ENCODE peak calls at places on chromosomes 16 and 17, in four cellular contexts. B is CD8-positive, alpha-beta memory T cell; Q is adipocyte; E is Peyer's patch. C is an unnamed sample.

GRCh38 chr17:81386646-81387234 is 8.5 kb upstream of the BAHCC1 start:
- DNase-seq in B (no peak), Q (peak), E (no peak), C (no peak)

GRCh38 chr16:30084816-30085159 is 6.9 kb downstream of the TBX6 start:
- DNase-seq in B (no peak), Q (no peak), E (no peak), C (no peak)

GRCh38 chr17:7466644-7467341 is 12.6 kb downstream of the ZBTB4 start:
- DNase-seq in B (no peak), Q (no peak), E (no peak), C (peak)

GRCh38 chr17:64531955-64532371 is 25.2 kb downstream of the CEP95 start:
- DNase-seq in B (no peak), Q (peak), E (no peak), C (no peak)

GRCh38 chr17:62794666-62794971 is 13.5 kb downstream of the MARCHF10 start:
- DNase-seq in B (no peak), Q (no peak), E (no peak), C (no peak)

GRCh38 chr17:4221163-4221562 is 42.6 kb downstream of the ANKFY1 start:
- DNase-seq in B (no peak), Q (no peak), E (no peak), C (no peak)

GRCh38 chr17:1649116-1649843 is 386 bp downstream of the RILP start:
- DNase-seq in B (peak), Q (peak), E (peak), C (peak)

GRCh38 chr17:32909787-32910369 is 18.1 kb upstream of the TMEM98 start:
- DNase-seq in B (peak), Q (peak), E (peak), C (peak)

GRCh38 chr17:42679492-42680330 is 1.9 kb downstream of the CCR10 start:
- DNase-seq in B (peak), Q (peak), E (peak), C (peak)

GRCh38 chr16:58843675-58844074 is 109.6 kb upstream of the GOT2 start:
- DNase-seq in B (no peak), Q (peak), E (no peak), C (peak)

GRCh38 chr16:88381820-88382451 is 823 bp upstream of the ZNF469 start:
- DNase-seq in B (no peak), Q (no peak), E (no peak), C (no peak)

GRCh38 chr17:55778389-55779118 is 27.7 kb downstream of the PCTP start:
- DNase-seq in B (no peak), Q (no peak), E (no peak), C (no peak)

GRCh38 chr17:80408872-80409271 is 6.1 kb upstream of the ENDOV start:
- DNase-seq in B (no peak), Q (peak), E (no peak), C (peak)

GRCh38 chr17:58320163-58320558 is 8.4 kb downstream of the TSPOAP1 start:
- DNase-seq in B (no peak), Q (no peak), E (no peak), C (no peak)

GRCh38 chr17:63528183-63528582 is 5.0 kb downstream of the KCNH6 start:
- DNase-seq in B (no peak), Q (no peak), E (no peak), C (no peak)

GRCh38 chr17:62653831-62654829 is 26.7 kb downstream of the MRC2 start:
- DNase-seq in B (no peak), Q (peak), E (no peak), C (peak)

GRCh38 chr17:2171725-2172446 is 117.0 kb downstream of the HIC1 start:
- DNase-seq in B (no peak), Q (peak), E (peak), C (peak)

GRCh38 chr16:46843898-46844642 is 13.1 kb upstream of the C16orf87 start:
- DNase-seq in B (no peak), Q (no peak), E (no peak), C (no peak)

GRCh38 chr17:1228752-1229353 is 41.4 kb upstream of the BHLHA9 start:
- DNase-seq in B (no peak), Q (no peak), E (no peak), C (no peak)

GRCh38 chr17:59572301-59572924 is 7.0 kb downstream of the DHX40 start:
- DNase-seq in B (no peak), Q (peak), E (no peak), C (peak)

GRCh38 chr17:72569193-72569946 is 448.6 kb downstream of the SOX9 start:
- DNase-seq in B (no peak), Q (no peak), E (no peak), C (no peak)

GRCh38 chr17:1058423-1059130 is 61.6 kb downstream of the TIMM22 start:
- DNase-seq in B (no peak), Q (peak), E (peak), C (peak)

GRCh38 chr16:10607157-10607556 is 26.8 kb upstream of the EMP2 start:
- DNase-seq in B (no peak), Q (no peak), E (no peak), C (no peak)

GRCh38 chr16:85234310-85235235 is 122.3 kb upstream of the CIBAR2 start:
- DNase-seq in B (no peak), Q (peak), E (peak), C (peak)

GRCh38 chr16:10577305-10578202 is 2.8 kb downstream of the EMP2 start:
- DNase-seq in B (no peak), Q (peak), E (no peak), C (peak)

GRCh38 chr16:25691519-25692091 is at the start of gene HS3ST4:
- DNase-seq in B (no peak), Q (no peak), E (no peak), C (no peak)

GRCh38 chr16:25690563-25691143 is 1.1 kb upstream of the HS3ST4 start:
- DNase-seq in B (no peak), Q (no peak), E (no peak), C (no peak)

GRCh38 chr16:25692307-25692706 is 548 bp downstream of the HS3ST4 start:
- DNase-seq in B (no peak), Q (no peak), E (no peak), C (no peak)

GRCh38 chr16:25692734-25693508 is 1.2 kb downstream of the HS3ST4 start:
- DNase-seq in B (no peak), Q (no peak), E (no peak), C (no peak)

GRCh38 chr16:25693621-25694020 is 1.9 kb downstream of the HS3ST4 start:
- DNase-seq in B (no peak), Q (no peak), E (no peak), C (no peak)
- H3K4me3 ChIP-seq in B (no peak), Q (no peak), E (no peak), C (no peak)

GRCh38 chr17:12574525-12574924 is 91.2 kb upstream of the MYOCD start:
- DNase-seq in B (no peak), Q (no peak), E (no peak), C (no peak)

GRCh38 chr17:12571606-12572005 is 94.1 kb upstream of the MYOCD start:
- DNase-seq in B (no peak), Q (no peak), E (no peak), C (no peak)

GRCh38 chr17:12579245-12579644 is 86.4 kb upstream of the MYOCD start:
- DNase-seq in B (no peak), Q (no peak), E (no peak), C (no peak)

GRCh38 chr17:12580640-12581039 is 85.0 kb upstream of the MYOCD start:
- DNase-seq in B (no peak), Q (no peak), E (no peak), C (no peak)

DNA sequence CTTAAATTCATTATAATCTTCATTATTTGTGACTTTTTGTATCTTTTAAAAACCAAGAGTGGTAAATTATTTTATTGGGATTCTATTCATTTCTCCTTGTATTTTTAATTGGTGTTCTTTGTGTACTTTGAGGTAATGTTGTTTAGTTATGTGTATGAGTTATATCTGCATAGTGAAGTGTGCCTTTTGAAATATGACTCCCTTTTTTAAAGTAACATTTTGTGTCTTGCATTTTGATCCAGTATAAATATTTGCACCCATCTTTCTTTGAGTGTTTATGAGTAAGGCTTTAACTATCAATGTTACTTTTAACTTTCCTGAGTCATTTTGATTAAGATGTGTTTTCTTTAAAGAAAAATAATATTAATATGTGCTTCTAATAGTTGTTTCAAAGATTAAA is 90.0 kb upstream of the MYOCD start:
- DNase-seq in B (no peak), Q (no peak), E (no peak), C (no peak)
- H3K4me3 ChIP-seq in B (no peak), Q (no peak), E (no peak), C (no peak)

GRCh38 chr17:19318611-19319010 is 43.9 kb downstream of the B9D1 start:
- DNase-seq in B (no peak), Q (no peak), E (no peak), C (no peak)

GRCh38 chr17:19315104-19315503 is 47.4 kb downstream of the B9D1 start:
- DNase-seq in B (no peak), Q (no peak), E (no peak), C (no peak)

GRCh38 chr17:19317359-19318095 is 45.0 kb downstream of the B9D1 start:
- DNase-seq in B (no peak), Q (peak), E (peak), C (peak)

GRCh38 chr17:19313746-19314651 is 48.5 kb downstream of the B9D1 start:
- DNase-seq in B (no peak), Q (no peak), E (no peak), C (peak)

DNA sequence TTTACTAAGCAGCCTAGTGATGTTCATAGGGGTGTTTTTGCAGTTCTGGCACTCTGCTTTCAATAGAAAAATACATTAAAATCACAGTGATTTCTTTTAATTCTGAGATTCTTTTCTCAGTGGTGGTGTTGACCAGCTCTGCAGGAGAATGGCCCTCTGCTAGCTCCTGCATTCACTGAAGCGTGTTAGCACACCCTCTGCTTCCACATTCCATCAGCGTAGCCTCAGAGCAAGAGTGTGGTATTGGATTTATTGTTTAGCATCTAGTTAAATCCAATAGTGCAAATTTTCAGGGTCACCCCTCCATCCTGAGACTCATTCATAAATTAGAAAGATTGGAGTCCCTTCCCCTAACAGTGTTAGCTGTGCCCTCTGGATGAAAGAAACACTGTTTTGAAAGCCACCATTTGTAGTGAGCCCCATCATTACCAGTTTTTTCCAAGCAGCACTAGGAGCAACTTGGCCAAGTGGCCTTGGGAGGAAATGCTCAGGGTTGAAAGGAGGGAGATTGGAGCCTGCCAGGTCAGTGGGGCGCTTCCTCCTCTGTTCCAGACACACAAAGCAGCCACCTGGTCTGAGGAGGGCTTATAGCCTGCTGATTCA is 45.7 kb downstream of the B9D1 start:
- DNase-seq in B (no peak), Q (peak), E (no peak), C (no peak)
- H3K4me3 ChIP-seq in B (no peak), Q (no peak), E (no peak), C (no peak)

GRCh38 chr16:69095179-69095578 is 10.3 kb upstream of the HAS3 start:
- DNase-seq in B (no peak), Q (no peak), E (no peak), C (no peak)

GRCh38 chr16:69097425-69097824 is 8.0 kb upstream of the HAS3 start:
- DNase-seq in B (no peak), Q (no peak), E (no peak), C (peak)

GRCh38 chr16:69105501-69106361 is at the start of gene HAS3:
- DNase-seq in B (no peak), Q (peak), E (peak), C (peak)

DNA sequence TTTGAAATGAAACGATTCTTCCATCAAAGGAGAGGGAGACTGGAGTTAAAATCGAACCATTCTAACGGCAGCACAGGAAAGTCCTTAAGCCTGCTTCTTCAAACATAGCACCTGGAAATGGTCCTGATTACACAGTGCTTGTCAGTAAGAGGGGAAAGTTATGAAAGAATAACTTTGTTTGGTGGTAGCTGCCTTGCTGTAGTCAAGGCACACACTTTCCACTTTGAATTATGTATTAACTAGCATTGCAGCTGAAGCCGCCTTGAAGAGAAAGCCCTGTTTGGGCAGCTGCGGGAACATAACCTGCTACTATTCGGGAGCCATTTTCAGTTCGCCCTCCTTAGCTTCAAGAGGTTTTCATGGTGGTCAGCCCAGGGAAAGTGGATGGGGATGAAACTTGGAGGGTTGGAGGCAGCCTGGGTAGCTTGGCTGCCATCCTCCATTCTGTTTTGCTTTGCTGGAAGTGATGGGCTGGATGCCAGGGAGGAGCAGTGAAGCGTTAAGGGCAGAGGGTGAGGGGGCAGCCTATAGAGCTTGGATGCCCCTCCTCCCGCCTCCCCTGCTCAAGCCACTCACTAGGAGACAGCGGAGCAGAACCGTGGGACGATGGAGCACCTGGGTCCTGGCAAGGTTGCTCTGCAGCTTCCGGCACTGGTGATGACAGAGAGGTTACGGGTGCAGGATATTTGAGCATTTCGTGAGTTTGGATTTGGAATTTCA is 5.2 kb upstream of the HAS3 start:
- DNase-seq in B (no peak), Q (no peak), E (no peak), C (no peak)
- H3K4me3 ChIP-seq in B (no peak), Q (no peak), E (no peak), C (no peak)

DNA sequence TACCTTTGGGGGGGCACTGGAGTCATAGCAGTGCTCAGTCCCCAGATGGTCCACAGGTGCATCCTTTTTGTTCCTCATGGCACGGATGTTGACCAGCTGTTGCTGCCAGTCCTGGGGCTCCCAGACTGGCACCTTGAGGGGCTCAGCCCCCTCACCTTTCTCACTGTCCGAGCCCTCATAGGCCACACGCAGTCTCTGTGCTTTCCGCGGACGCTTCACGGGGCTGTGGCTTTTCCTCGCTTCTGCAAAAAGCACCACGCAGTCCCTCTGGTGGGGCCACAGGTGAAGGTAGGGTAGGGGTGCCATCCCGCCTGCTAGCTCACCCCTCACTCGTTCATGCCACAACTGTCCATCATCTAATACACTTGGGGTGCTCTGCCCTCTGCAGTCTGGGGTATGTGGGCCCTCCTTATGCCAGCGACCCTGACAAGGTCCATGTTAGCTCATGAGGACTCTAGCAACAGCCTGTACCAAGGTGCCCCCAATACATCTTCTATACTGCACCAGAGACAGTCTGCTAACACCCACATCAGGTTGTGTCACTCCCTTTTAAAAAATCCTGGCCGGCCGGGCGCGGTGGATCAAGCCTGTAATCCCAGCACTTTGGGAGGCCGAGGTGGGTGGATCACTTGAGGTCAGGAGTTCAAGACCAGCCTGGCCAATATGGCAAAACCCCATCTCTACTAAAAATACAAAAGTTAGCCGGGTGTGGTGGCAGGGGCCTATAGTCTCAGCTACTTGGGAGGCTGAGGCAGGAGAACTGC is 1.3 kb downstream of the NTHL1 start:
- DNase-seq in B (no peak), Q (no peak), E (no peak), C (no peak)
- H3K4me3 ChIP-seq in B (no peak), Q (peak), E (no peak), C (no peak)

GRCh38 chr17:13601317-13601775 is 383 bp downstream of the HS3ST3A1 start:
- DNase-seq in B (no peak), Q (peak), E (no peak), C (no peak)
- H3K4me3 ChIP-seq in B (no peak), Q (peak), E (peak), C (peak)

C was measured in cardiac fibroblast.